ENCODE peak calls at places on chromosomes 2 and 18, in seven cellular contexts. J is amniotic stem cell; Z is sciatic nerve; L is CD4-positive, alpha-beta T cell; C is cardiac septum; R is frontal cortex; B is tibial nerve. T is an unnamed sample.

GRCh38 chr18:33603434-33603833 is 25.4 kb downstream of the ASXL3 start:
- DNase-seq in J (no peak), Z (no peak), L (no peak), C (no peak), R (no peak), B (no peak), T (no peak)

GRCh38 chr18:68724021-68724420 is 9.1 kb upstream of the TMX3 start:
- DNase-seq in J (no peak), Z (no peak), L (no peak), C (no peak), R (no peak), B (no peak), T (no peak)

GRCh38 chr2:48045613-48046012 is 139.3 kb upstream of the FBXO11 start:
- DNase-seq in J (no peak), Z (no peak), L (no peak), C (no peak), R (no peak), B (no peak), T (no peak)

GRCh38 chr2:3267549-3267867 is 110.1 kb downstream of the EIPR1 start:
- DNase-seq in J (no peak), Z (no peak), L (no peak), C (no peak), R (no peak), B (no peak), T (no peak)

GRCh38 chr2:190545756-190546385 is 11.3 kb upstream of the NEMP2 start:
- DNase-seq in J (no peak), Z (no peak), L (no peak), C (no peak), R (no peak), B (no peak), T (no peak)

GRCh38 chr2:227363756-227364155 is 15.3 kb downstream of the TM4SF20 start:
- DNase-seq in J (no peak), Z (no peak), L (no peak), C (no peak), R (no peak), B (no peak), T (no peak)

GRCh38 chr2:152370783-152371182 is 35.8 kb downstream of the FMNL2 start:
- DNase-seq in J (no peak), Z (no peak), L (no peak), C (no peak), R (no peak), B (no peak), T (no peak)

GRCh38 chr2:145158051-145158586 is 638.2 kb upstream of the ZEB2 start:
- DNase-seq in J (peak), Z (peak), L (no peak), C (no peak), R (no peak), B (peak), T (peak)

GRCh38 chr2:179332903-179333302 is 68.3 kb upstream of the SESTD1 start:
- DNase-seq in J (no peak), Z (no peak), L (no peak), C (no peak), R (no peak), B (no peak), T (no peak)

GRCh38 chr2:8573234-8573941 is 108.5 kb upstream of the ID2 start:
- DNase-seq in J (no peak), Z (peak), L (no peak), C (no peak), R (no peak), B (no peak), T (no peak)

GRCh38 chr2:111160758-111161157 is 40.0 kb downstream of the BCL2L11 start:
- DNase-seq in J (peak), Z (no peak), L (no peak), C (no peak), R (no peak), B (no peak), T (no peak)

GRCh38 chr2:186617771-186618170 is 27.9 kb downstream of the ITGAV start:
- DNase-seq in J (no peak), Z (no peak), L (no peak), C (no peak), R (no peak), B (no peak), T (no peak)

GRCh38 chr2:181153886-181154285 is 173.5 kb downstream of the UBE2E3 start:
- DNase-seq in J (no peak), Z (no peak), L (no peak), C (no peak), R (no peak), B (no peak), T (no peak)

T was measured in KBM-7.